ENCODE peak calls at places on chromosomes 12 and 14, in six cellular contexts. C is AG10803, G is Peyer's patch, R is heart right ventricle, S is lower leg skin, X is osteocyte. L is an unnamed sample.

GRCh38 chr12:49019435-49020317 is 1.1 kb upstream of the PRKAG1 start:
- DNase-seq in S (peak; percentile 85), G (no peak), R (no peak), X (no peak), C (peak; percentile 52), L (no peak)

GRCh38 chr14:91415794-91416743 is 1.6 kb downstream of the CCDC88C start:
- DNase-seq in R (no peak), G (no peak), S (no peak), X (no peak), C (no peak), L (no peak)

GRCh38 chr12:72510772-72511171 is 238.6 kb downstream of the TRHDE start:
- DNase-seq in C (no peak), S (no peak), X (no peak), G (no peak), R (no peak), L (no peak)

GRCh38 chr14:74691456-74691855 is 21.4 kb downstream of the AREL1 start:
- DNase-seq in S (no peak), G (no peak), R (no peak), X (no peak), C (no peak), L (no peak)

GRCh38 chr14:99360774-99361595 is 89.0 kb upstream of the BCL11B start:
- DNase-seq in G (no peak), X (no peak), S (no peak), C (no peak), R (no peak), L (no peak)

GRCh38 chr12:1138691-1139090 is 147.7 kb downstream of the ERC1 start:
- DNase-seq in X (no peak), C (no peak), G (no peak), S (no peak), R (no peak), L (no peak)

GRCh38 chr14:34098045-34098984 is 147.4 kb upstream of the EGLN3 start:
- DNase-seq in R (peak; percentile 24), C (peak; percentile 45), S (no peak), G (no peak), X (no peak), L (no peak)

GRCh38 chr12:4044101-4044500 is 170.9 kb upstream of the PARP11 start:
- DNase-seq in C (no peak), S (peak; percentile 1), G (no peak), R (no peak), X (peak; percentile 17), L (no peak)

GRCh38 chr14:45199246-45199645 is 53.8 kb downstream of the MIS18BP1 start:
- DNase-seq in C (peak; percentile 38), G (no peak), X (no peak), R (no peak), S (no peak), L (no peak)

GRCh38 chr12:108561852-108562347 is 496 bp upstream of the ISCU start:
- DNase-seq in G (no peak), R (no peak), C (no peak), S (no peak), X (no peak), L (no peak)

GRCh38 chr12:125113800-125114199 is 48.6 kb downstream of the AACS start:
- DNase-seq in R (no peak), C (no peak), G (no peak), S (no peak), X (no peak), L (no peak)

DNA sequence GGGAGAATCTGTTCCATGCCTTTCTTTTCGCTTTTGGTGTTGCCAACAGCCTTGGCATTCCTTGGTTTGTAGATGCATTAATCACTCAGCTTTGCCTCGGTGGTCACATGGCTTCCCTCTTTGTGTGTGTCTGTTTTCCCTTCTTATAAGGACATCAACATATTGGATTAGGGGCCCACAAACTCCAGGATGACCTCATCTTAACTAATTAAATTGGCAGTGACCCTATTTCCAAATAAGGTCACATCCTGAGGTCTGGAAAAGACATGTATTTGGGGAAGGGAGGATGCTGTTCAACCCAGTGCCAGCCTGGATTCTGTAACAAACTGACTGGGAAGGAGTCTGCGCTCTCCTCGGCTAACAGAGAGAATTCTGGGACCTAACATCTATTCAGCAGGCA is 365.7 kb upstream of the FKBP4 start:
- DNase-seq in G (no peak), S (no peak), C (peak; percentile 40), X (no peak), R (no peak), L (no peak)
- TF ChIP-seq CTCF in G (no peak), S (no peak), C (no peak), X (no peak), R (no peak), L (no peak)

GRCh38 chr12:80622271-80622670 is 85.2 kb upstream of the MYF6 start:
- DNase-seq in C (peak; percentile 2), S (no peak), R (no peak), X (no peak), G (no peak), L (no peak)

GRCh38 chr12:80620281-80620680 is 87.2 kb upstream of the MYF6 start:
- DNase-seq in C (no peak), R (no peak), S (no peak), G (no peak), X (no peak), L (no peak)

GRCh38 chr12:80627773-80628172 is 79.7 kb upstream of the MYF6 start:
- DNase-seq in C (peak; percentile 67), X (no peak), S (no peak), R (no peak), G (no peak), L (no peak)

GRCh38 chr12:80624986-80625530 is 82.4 kb upstream of the MYF6 start:
- DNase-seq in C (no peak), X (no peak), R (no peak), S (no peak), G (no peak), L (no peak)

DNA sequence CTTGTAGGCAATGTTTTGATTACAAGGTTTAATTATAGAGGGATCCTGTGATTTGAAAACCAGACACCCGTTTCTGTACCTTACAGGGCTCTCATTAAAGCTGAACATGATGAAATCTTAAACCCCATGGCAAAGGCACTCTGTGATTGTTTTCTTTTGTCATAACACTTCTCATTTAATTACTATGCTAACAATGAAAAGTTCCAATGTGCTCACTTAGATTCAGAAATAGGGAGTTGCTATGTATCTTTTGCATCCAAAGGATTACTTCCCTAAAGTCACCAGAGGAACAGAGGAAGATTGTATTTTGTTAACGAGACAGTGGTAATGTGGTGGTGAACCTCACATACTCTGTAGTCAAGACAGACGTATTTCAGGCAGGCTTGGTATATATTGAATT is 81.5 kb upstream of the MYF6 start:
- DNase-seq in C (peak; percentile 4), R (no peak), G (no peak), X (no peak), S (no peak), L (no peak)
- TF ChIP-seq CTCF in C (no peak), R (no peak), G (no peak), X (no peak), S (no peak), L (no peak)

GRCh38 chr14:68248481-68249255 is 429.1 kb downstream of the RAD51B start:
- DNase-seq in C (peak; percentile 84), G (no peak), S (peak; percentile 86), R (peak; percentile 31), X (no peak), L (peak; percentile 17)
- TF ChIP-seq CTCF in C (peak; percentile 64), G (peak; percentile 78), S (no peak), R (peak; percentile 63), X (peak; percentile 68), L (peak; percentile 55)

GRCh38 chr12:102896067-102896466 is 21.0 kb downstream of the PAH start:
- DNase-seq in G (no peak), C (no peak), R (no peak), X (no peak), S (no peak), L (no peak)
- TF ChIP-seq CTCF in G (no peak), C (no peak), R (no peak), X (no peak), S (no peak), L (no peak)

GRCh38 chr12:12985817-12986408 is 14.2 kb downstream of the HEBP1 start:
- DNase-seq in R (no peak), C (no peak), S (no peak), X (no peak), G (no peak), L (no peak)
- TF ChIP-seq CTCF in R (no peak), C (peak; percentile 57), S (no peak), X (peak; percentile 49), G (no peak), L (peak; percentile 54)

L was measured in upper lobe of left lung.